ENCODE peak calls at places on chromosomes 16 and 17, in five cellular contexts. A, Q, R, L and G are unnamed samples.

GRCh38 chr17:64503341-64503740 is 2.7 kb downstream of the DDX5 start:
- DNase-seq in A (no peak), Q (no peak), L (no peak), R (no peak), G (no peak)

GRCh38 chr16:26752166-26752565 is 314.6 kb upstream of the C16orf82 start:
- DNase-seq in Q (no peak), A (no peak), R (no peak), L (no peak), G (no peak)

GRCh38 chr16:25192096-25192495 is 24.7 kb upstream of the AQP8 start:
- DNase-seq in Q (no peak), L (no peak), A (no peak), R (no peak), G (no peak)

GRCh38 chr17:4054446-4054845 is 88.4 kb downstream of the ZZEF1 start:
- DNase-seq in Q (no peak), A (no peak), L (no peak), R (no peak), G (no peak)

GRCh38 chr17:55317284-55317683 is 52.5 kb downstream of the HLF start:
- DNase-seq in L (no peak), Q (no peak), R (no peak), A (no peak), G (no peak)

GRCh38 chr17:2194778-2195417 is 108.7 kb downstream of the SMG6 start:
- DNase-seq in L (no peak), A (no peak), Q (no peak), R (no peak), G (no peak)

GRCh38 chr17:74027539-74027938 is 175.9 kb upstream of the RPL38 start:
- DNase-seq in L (no peak), A (no peak), R (no peak), Q (no peak), G (no peak)

GRCh38 chr17:9444687-9445086 is 130.9 kb downstream of the STX8 start:
- DNase-seq in A (no peak), L (no peak), Q (no peak), R (no peak), G (no peak)

GRCh38 chr17:9948967-9949366 is 43.9 kb upstream of the RCVRN start:
- DNase-seq in A (no peak), Q (no peak), R (no peak), L (no peak), G (no peak)

GRCh38 chr16:17173134-17173729 is 297.5 kb downstream of the XYLT1 start:
- DNase-seq in L (no peak), R (peak; percentile 24), A (no peak), Q (no peak), G (no peak)

GRCh38 chr16:30113711-30114333 is 485 bp upstream of the GDPD3 start:
- DNase-seq in L (no peak), A (no peak), R (no peak), Q (no peak), G (no peak)

GRCh38 chr16:88777801-88778415 is 7.1 kb downstream of the PIEZO1 start:
- DNase-seq in Q (no peak), L (no peak), A (no peak), R (no peak), G (no peak)

GRCh38 chr16:85416267-85417109 is 196.6 kb upstream of the GSE1 start:
- DNase-seq in A (peak; percentile 92), L (peak; percentile 71), R (peak; percentile 60), Q (peak; percentile 52), G (peak; percentile 22)

GRCh38 chr17:49379926-49380325 is 17.9 kb upstream of the ZNF652 start:
- DNase-seq in R (no peak), Q (no peak), L (no peak), A (no peak), G (no peak)

GRCh38 chr16:47461598-47462266 is 601 bp downstream of the PHKB start:
- DNase-seq in R (no peak), Q (no peak), A (no peak), L (no peak), G (no peak)

GRCh38 chr17:44899074-44899782 is at the start of gene EFTUD2:
- DNase-seq in Q (peak; percentile 87), R (peak; percentile 92), A (peak; percentile 98), L (peak; percentile 87), G (peak; percentile 95)

GRCh38 chr17:42166196-42166763 is 11.5 kb upstream of the RAB5C start:
- DNase-seq in L (no peak), A (no peak), Q (no peak), R (no peak), G (no peak)

GRCh38 chr16:1152651-1153259 is at the start of gene CACNA1H:
- DNase-seq in Q (peak; percentile 33), A (no peak), L (peak; percentile 27), R (peak; percentile 34), G (peak; percentile 90)